ENCODE peak calls at places on chromosomes 1 and 21, in four cellular contexts. N, A, U and H are unnamed samples.

GRCh38 chr1:164380893-164381292 is 178.1 kb upstream of the PBX1 start:
- DNase-seq in N (no peak), A (peak; percentile 28), U (no peak), H (no peak)

GRCh38 chr1:99886841-99887240 is 36.7 kb downstream of the AGL start:
- DNase-seq in N (no peak), A (no peak), U (no peak), H (no peak)

GRCh38 chr1:110829955-110830553 is 42.9 kb upstream of the CD53 start:
- DNase-seq in N (peak; percentile 37), A (peak; percentile 52), U (peak; percentile 54), H (peak; percentile 67)

GRCh38 chr21:28644762-28645161 is 347.9 kb downstream of the LTN1 start:
- DNase-seq in N (no peak), A (no peak), U (no peak), H (no peak)

GRCh38 chr1:221979461-221980032 is 237.7 kb upstream of the DUSP10 start:
- DNase-seq in N (no peak), A (no peak), U (peak; percentile 12), H (no peak)

GRCh38 chr1:1430114-1430982 is 5.1 kb upstream of the VWA1 start:
- DNase-seq in N (no peak), A (peak; percentile 32), U (peak; percentile 53), H (no peak)

GRCh38 chr21:41222247-41223068 is 54.5 kb downstream of the BACE2 start:
- DNase-seq in N (no peak), A (no peak), U (no peak), H (no peak)

GRCh38 chr1:150221552-150221951 is 14.4 kb downstream of the ANP32E start:
- DNase-seq in N (no peak), A (no peak), U (no peak), H (no peak)

GRCh38 chr1:27614048-27614624 is 10.2 kb upstream of the AHDC1 start:
- DNase-seq in N (no peak), A (no peak), U (no peak), H (no peak)

GRCh38 chr1:149845416-149845815 is 54.0 kb upstream of the BOLA1 start:
- DNase-seq in N (no peak), A (no peak), U (no peak), H (no peak)

GRCh38 chr1:112544753-112545152 is 36.0 kb downstream of the WNT2B start:
- DNase-seq in N (no peak), A (no peak), U (peak; percentile 4), H (no peak)

GRCh38 chr1:176779655-176780328 is 316.8 kb downstream of the PAPPA2 start:
- DNase-seq in N (no peak), A (no peak), U (no peak), H (no peak)

GRCh38 chr1:227215863-227216510 is 102.3 kb downstream of the CDC42BPA start:
- DNase-seq in N (no peak), A (no peak), U (no peak), H (no peak)

DNA sequence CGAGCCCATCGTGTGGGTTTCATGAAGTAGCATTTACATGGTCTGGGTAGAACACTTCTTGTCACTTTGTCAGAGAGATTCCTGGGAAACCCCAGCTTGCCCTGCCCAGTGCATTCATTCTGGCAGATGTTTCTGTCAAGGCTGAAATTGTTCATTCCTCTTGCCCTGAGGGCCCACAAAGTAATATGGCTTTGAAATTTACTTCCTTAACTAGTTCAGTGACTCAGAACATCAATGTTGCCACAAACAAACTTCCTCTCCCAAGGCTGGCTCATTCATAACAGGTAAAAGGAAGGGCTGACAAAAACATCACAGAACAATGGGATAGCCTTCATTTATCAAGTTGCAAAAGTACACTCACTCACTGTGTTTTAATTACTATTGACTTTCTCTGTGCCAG is 5.0 kb upstream of the KIAA0040 start:
- DNase-seq in N (no peak), A (no peak), U (no peak), H (no peak)
- TF ChIP-seq TARDBP in N (no peak), A (no peak), U (no peak), H (no peak)

DNA sequence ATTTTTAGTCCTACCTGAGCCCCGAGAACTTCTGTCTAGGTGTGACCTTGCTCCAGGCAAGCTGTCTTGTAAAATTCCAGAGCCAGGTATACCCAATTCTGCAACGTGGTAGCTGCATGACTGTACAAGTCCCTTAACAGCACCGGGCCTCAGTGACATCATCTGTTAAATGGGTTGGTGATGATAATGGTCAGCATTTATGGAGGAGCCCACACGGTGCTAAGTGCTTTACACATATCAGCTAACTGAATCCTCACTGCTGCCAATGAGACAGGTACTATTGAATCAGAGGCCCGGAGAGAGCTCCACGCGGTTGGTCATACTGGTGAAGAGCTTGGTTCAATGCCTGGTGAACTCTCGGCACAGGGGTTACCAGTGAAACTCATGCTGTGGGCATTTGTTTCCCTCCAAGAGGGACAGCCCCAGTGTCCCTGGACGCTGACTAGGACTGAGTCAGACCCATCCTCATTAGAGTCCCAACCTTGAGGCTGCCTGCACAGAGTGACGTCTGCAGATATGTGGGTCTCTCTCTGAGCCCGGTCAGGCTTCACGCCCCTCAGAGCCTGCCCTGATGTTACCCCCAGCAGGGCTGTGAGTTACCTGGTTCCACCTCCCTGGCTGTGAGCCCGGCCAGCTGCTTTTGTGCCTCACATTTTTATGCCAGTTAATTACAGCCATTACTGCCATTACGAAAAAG is 37.0 kb upstream of the PADI1 start:
- DNase-seq in N (no peak), A (no peak), U (no peak), H (no peak)
- TF ChIP-seq TARDBP in N (no peak), A (no peak), U (no peak), H (no peak)

GRCh38 chr1:167899253-167899681 is 14.7 kb downstream of the ADCY10 start:
- DNase-seq in N (peak; percentile 55), A (no peak), U (no peak), H (no peak)
- TF ChIP-seq TARDBP in N (no peak), A (no peak), U (no peak), H (no peak)

GRCh38 chr1:34858901-34859441 is 578 bp downstream of the SMIM12 start:
- DNase-seq in N (no peak), A (peak; percentile 17), U (no peak), H (peak; percentile 40)
- TF ChIP-seq TARDBP in N (no peak), A (no peak), U (no peak), H (no peak)

GRCh38 chr1:229229721-229230135 is 41.2 kb upstream of the RAB4A start:
- DNase-seq in N (no peak), A (no peak), U (peak; percentile 62), H (no peak)

GRCh38 chr1:229228522-229228921 is 42.4 kb upstream of the RAB4A start:
- DNase-seq in N (no peak), A (no peak), U (no peak), H (no peak)

GRCh38 chr1:229227298-229227919 is 43.5 kb upstream of the RAB4A start:
- DNase-seq in N (no peak), A (peak; percentile 86), U (peak; percentile 63), H (peak; percentile 91)

GRCh38 chr1:229230136-229230892 is 40.6 kb upstream of the RAB4A start:
- DNase-seq in N (no peak), A (no peak), U (peak; percentile 24), H (no peak)

GRCh38 chr1:229229137-229229720 is 41.7 kb upstream of the RAB4A start:
- DNase-seq in N (no peak), A (no peak), U (no peak), H (no peak)
- TF ChIP-seq TARDBP in N (no peak), A (no peak), U (no peak), H (no peak)

GRCh38 chr1:182095946-182096345 is 34.4 kb upstream of the ZNF648 start:
- DNase-seq in N (no peak), A (no peak), U (no peak), H (no peak)
- TF ChIP-seq TARDBP in N (no peak), A (no peak), U (no peak), H (no peak)

DNA sequence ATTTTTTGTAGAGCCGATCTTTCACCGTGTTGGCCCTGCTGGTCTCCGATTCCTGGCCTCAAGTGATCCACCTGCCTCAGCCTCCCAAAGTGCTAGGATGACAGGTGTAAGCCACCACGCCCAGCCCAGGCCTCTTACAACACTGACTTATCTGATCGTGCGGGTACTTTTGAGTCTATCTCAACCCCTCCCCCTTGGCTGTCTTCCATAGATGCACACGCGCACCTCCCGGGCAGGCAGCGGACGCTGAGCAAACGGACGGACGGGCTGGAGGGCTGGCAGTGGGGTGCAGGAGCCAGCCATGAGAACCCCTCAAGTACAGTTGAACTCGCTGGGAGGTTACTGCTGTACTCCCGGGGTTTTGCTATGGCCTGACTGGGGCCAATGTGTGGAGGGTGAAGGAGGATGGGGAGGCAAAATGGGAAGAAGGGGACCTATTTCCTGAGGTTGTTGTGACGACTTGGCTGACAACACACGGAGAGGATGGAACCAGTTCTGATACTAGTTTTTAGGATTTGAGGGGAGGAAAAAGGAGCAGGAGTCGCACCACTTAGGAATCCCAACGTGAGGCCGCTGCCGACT is 959 bp downstream of the CD58 start:
- DNase-seq in N (no peak), A (no peak), U (peak; percentile 50), H (peak; percentile 80)
- TF ChIP-seq TARDBP in N (no peak), A (no peak), U (no peak), H (peak; percentile 9)

DNA sequence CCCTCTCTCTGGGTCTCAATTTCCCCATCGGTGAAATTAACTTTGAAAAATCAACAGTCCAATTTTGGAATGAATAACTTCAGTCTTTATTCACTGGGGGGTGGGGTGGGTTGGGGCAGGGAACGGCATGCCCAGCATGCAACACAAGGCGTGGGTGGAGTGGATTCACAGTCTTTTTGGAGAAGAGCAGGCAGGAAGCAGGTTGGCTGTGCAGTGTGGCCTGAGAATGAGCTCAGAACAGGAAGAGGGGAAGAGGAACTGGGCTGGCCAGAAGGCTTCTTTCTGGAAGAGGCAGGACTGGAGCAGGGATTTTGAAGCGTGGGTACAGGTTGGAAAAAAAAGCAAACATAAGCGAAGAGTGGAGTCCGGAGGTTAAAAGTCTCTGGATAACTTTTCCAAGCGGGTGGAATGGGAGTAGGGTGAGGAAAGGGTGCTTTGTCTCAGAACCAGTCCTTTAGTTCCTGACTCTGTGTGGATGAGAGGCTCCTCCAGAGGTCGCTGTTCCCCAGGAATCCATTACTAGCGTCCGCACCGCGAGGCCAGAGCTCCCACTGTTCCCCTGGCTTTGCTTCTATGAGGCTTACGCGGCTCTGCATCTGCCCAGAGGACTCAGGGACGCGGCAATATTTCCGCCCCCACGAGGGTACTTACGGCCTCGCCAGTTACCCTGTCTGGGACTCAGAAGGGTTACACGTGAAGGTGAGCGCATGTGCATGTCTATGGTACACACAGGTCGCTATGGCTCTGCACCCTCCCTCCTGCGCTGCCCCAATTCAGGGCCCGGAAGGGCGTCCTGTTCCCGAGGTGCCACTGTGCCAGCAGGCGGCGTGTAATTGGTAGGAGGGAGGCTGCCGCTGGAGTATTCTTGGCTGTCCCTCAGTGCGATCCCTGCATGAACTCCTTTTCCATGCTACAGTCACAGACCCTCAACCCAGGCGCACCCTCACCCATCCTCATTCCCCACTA is 5.5 kb upstream of the FOXD2 start:
- DNase-seq in N (peak; percentile 34), A (peak; percentile 78), U (peak; percentile 39), H (peak; percentile 73)
- TF ChIP-seq TARDBP in N (no peak), A (no peak), U (no peak), H (no peak)

DNA sequence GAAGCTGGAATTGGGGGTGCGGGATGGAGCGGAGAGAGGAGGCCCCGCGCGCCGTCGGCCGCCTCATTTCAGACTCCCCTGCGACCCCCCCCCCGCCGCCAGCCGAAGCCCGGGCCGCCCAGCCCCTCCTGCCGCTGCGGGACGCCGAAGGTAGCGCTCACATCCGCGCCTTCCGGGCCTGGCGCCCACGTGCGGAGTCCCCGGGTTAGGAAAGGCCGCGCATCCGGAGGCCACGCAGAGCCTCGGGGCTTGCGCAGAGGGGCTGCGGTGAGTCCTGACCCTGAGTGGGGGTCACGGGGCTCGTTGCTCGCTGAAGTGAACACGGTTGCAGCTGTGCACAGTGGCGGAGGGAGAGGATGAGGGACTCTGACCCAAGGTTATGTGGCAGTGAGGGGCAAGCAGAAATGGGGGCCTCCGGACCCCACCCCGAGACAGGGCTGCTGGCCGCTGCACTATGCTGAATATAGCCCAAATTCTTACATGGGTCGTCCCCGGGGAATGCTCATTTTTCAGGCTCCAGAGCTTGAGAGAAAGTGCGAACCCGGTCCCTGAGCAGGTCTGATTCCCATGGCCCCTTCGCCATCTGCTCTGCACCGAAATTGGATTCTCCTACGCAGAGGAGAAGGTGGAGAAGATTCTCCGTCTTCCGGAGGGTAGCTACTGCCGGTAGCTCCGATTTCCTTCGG is 691 bp upstream of the ZNF496 start:
- DNase-seq in N (no peak), A (peak; percentile 41), U (no peak), H (peak; percentile 82)
- TF ChIP-seq TARDBP in N (no peak), A (no peak), U (no peak), H (no peak)